ENCODE peak calls at places on chromosomes 16 and 17, in six cellular contexts. B, Z, D, G, V and P are unnamed samples. For H3K27me3 and H3K36me3, the result is how much of the 10 kb centered on the place peaks cover.

GRCh38 chr17:45218895-45219661 is 2.6 kb upstream of the FMNL1 start:
- DNase-seq in B (peak), Z (peak), D (peak), G (peak), V (peak), P (peak)

GRCh38 chr16:2704166-2704982 is 15.7 kb downstream of the PRSS27 start:
- DNase-seq in B (no peak), Z (no peak), D (no peak), G (no peak), V (no peak), P (no peak)

GRCh38 chr16:9516444-9516843 is 425.0 kb downstream of the HAPSTR1 start:
- DNase-seq in B (no peak), Z (no peak), D (no peak), G (no peak), V (no peak), P (no peak)

GRCh38 chr17:4533522-4534502 is 21.4 kb downstream of the MYBBP1A start:
- DNase-seq in B (no peak), Z (peak), D (no peak), G (no peak), V (no peak), P (no peak)

GRCh38 chr16:85393674-85394510 is 219.2 kb upstream of the GSE1 start:
- DNase-seq in B (no peak), Z (peak), D (peak), G (peak), V (peak), P (peak)

GRCh38 chr17:34765291-34765690 is 185.9 kb downstream of the TMEM132E start:
- DNase-seq in B (no peak), Z (no peak), D (no peak), G (no peak), V (no peak), P (no peak)

GRCh38 chr17:82036634-82037112 is 824 bp downstream of the DCXR start:
- DNase-seq in B (no peak), Z (no peak), D (no peak), G (no peak), V (no peak), P (no peak)

GRCh38 chr17:35048685-35049379 is 14.7 kb downstream of the RFFL start:
- DNase-seq in B (no peak), Z (no peak), D (no peak), G (no peak), V (no peak), P (no peak)

GRCh38 chr16:66549284-66550131 is at the start of gene TK2:
- DNase-seq in B (peak), Z (peak), D (peak), G (peak), V (peak), P (peak)

GRCh38 chr17:78535285-78536197 is 41.7 kb downstream of the DNAH17 start:
- DNase-seq in B (no peak), Z (no peak), D (no peak), G (no peak), V (no peak), P (no peak)
- H3K27me3 ChIP-seq in B (under half), Z (under half), D (under half), G (under half), V (under half), P (under half)

GRCh38 chr17:50161023-50161910 is 4.5 kb upstream of the SGCA start:
- DNase-seq in B (peak), Z (peak), D (peak), G (peak), V (peak), P (peak)
- H3K36me3 ChIP-seq in B (under half), Z (under half), D (under half), G (under half), V (under half), P (under half)

GRCh38 chr16:84072014-84072413 is 29.4 kb upstream of the SLC38A8 start:
- DNase-seq in B (no peak), Z (no peak), D (peak), G (no peak), V (no peak), P (no peak)
- H3K27me3 ChIP-seq in B (under half), Z (under half), D (under half), G (under half), V (under half), P (under half)

DNA sequence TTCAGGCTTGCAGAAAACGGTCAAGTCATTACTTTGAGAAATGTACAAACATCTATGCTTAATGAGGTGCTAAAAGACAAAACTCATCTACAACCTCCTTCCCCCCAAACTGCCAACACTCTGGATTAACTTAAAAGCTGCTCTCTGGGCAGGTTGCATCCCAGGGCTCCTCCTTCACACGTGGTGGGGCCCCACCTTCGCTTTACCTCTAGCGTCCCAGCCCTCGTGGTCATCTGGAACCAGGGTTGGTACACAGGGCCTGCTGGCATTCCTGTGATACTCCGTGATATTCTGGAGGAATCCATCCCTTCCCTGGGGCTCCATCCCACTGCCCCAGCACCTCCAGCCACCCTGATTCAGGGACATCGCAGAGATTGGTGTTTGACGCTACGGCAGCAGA is 4.8 kb downstream of the METRNL start:
- DNase-seq in B (no peak), Z (no peak), D (no peak), G (no peak), V (no peak), P (no peak)
- H3K36me3 ChIP-seq in B (under half), Z (under half), D (under half), G (under half), V (half or more), P (under half)

GRCh38 chr17:6408271-6408670 is 26.6 kb downstream of the AIPL1 start:
- DNase-seq in B (no peak), Z (no peak), D (no peak), G (no peak), V (no peak), P (no peak)

GRCh38 chr17:6415616-6416015 is 19.3 kb downstream of the AIPL1 start:
- DNase-seq in B (no peak), Z (no peak), D (no peak), G (no peak), V (no peak), P (no peak)

GRCh38 chr17:6413073-6413472 is 21.8 kb downstream of the AIPL1 start:
- DNase-seq in B (no peak), Z (no peak), D (peak), G (no peak), V (no peak), P (peak)
- H3K27me3 ChIP-seq in B (under half), Z (half or more), D (under half), G (under half), V (under half), P (under half)

GRCh38 chr17:51189162-51189561 is 23.0 kb downstream of the NME2 start:
- DNase-seq in B (no peak), Z (no peak), D (no peak), G (no peak), V (no peak), P (no peak)
- H3K36me3 ChIP-seq in B (under half), Z (half or more), D (under half), G (under half), V (under half), P (under half)

DNA sequence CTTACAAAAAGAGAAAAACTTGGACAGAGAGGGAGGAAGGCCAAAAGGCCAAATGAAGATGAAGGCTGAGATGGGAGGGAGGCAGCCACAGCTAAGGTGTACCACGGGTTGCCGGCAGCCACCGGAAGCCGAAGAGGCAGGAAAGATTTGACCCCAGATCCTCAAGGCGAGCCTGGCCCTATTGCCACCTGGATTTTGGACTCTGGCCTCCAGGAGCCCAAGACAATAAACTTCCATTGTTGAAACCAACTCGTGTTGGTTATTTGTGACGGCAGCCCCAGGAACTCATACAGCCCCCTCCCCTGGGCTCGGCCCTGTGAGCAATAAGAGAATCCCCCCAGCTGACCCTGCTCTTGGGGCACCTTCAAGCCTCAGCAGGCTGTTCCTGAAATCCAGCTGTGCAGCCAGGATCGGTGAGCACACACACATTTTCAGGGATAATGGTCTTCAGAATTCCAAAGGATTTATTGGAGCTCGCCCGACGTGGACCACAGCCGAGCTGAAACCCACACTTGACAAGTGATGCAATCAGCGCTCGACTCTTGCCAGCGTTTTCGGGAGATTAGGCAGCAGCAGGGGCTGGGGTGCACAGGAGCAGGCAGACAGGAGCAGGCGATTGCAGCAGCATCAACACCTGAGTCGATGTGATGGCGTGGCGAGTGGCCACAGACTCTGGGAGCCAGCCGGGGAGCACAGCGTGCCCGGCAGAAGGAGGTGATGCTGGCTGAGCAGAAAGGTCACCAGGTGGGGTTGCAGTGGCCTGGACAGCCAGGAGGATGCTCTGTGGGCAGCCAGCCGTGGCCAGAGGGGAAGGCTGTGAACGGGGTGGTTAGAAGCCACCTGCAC is 22.4 kb upstream of the CBX4 start:
- DNase-seq in B (no peak), Z (no peak), D (peak), G (no peak), V (no peak), P (no peak)
- H3K27me3 ChIP-seq in B (half or more), Z (half or more), D (under half), G (under half), V (under half), P (under half)